ENCODE peak calls at places on chromosomes 4 and X, in ten cellular contexts. T is neuronal stem cell; N is naive thymus-derived CD8-positive, alpha-beta T cell; S is fibroblast of lung; I is NCI-H2029; W is adipocyte; O is DMS153; A is hepatic stellate cell; X is smooth muscle cell of the brain vasculature; D is COLO829. C is an unnamed sample.

GRCh38 chrX:109629310-109629709 is 4.3 kb upstream of the KCNE5 start:
- DNase-seq in T (no peak), N (no peak), S (peak), I (no peak), W (no peak), O (no peak), A (no peak), X (no peak), D (no peak), C (no peak)

GRCh38 chr4:88706574-88706973 is 8.9 kb upstream of the NAP1L5 start:
- DNase-seq in T (no peak), N (no peak), S (peak), I (no peak), W (peak), O (peak), A (peak), X (peak), D (peak), C (peak)

GRCh38 chrX:17082831-17083230 is 136.4 kb downstream of the REPS2 start:
- DNase-seq in T (no peak), N (no peak), S (peak), I (no peak), W (no peak), O (peak), A (peak), X (no peak), D (peak), C (peak)

GRCh38 chr4:3320361-3321023 is 27.7 kb downstream of the RGS12 start:
- DNase-seq in T (no peak), N (no peak), S (no peak), I (peak), W (no peak), O (peak), A (no peak), X (no peak), D (no peak), C (no peak)

GRCh38 chrX:22339459-22339858 is 66.7 kb downstream of the CBLL2 start:
- DNase-seq in T (no peak), N (no peak), S (no peak), I (no peak), W (no peak), O (no peak), A (no peak), X (no peak), D (no peak), C (no peak)

GRCh38 chrX:50814701-50815476 is 895 bp upstream of the SHROOM4 start:
- DNase-seq in T (no peak), N (no peak), S (no peak), I (no peak), W (no peak), O (no peak), A (no peak), X (no peak), D (peak), C (no peak)

GRCh38 chrX:13220916-13221315 is 98.9 kb downstream of the ATXN3L start:
- DNase-seq in T (no peak), N (no peak), S (peak), I (no peak), W (peak), O (no peak), A (no peak), X (no peak), D (peak), C (no peak)

GRCh38 chr4:94339779-94340178 is 2.9 kb downstream of the HPGDS start:
- DNase-seq in T (no peak), N (no peak), S (no peak), I (no peak), W (no peak), O (no peak), A (no peak), X (no peak), D (no peak), C (no peak)

GRCh38 chr4:40927108-40927507 is 177.4 kb downstream of the NSUN7 start:
- DNase-seq in T (no peak), N (no peak), S (no peak), I (no peak), W (no peak), O (no peak), A (no peak), X (no peak), D (no peak), C (no peak)

GRCh38 chrX:37785569-37785968 is 5.7 kb downstream of the CYBB start:
- DNase-seq in T (no peak), N (no peak), S (no peak), I (no peak), W (no peak), O (no peak), A (no peak), X (no peak), D (no peak), C (no peak)

GRCh38 chr4:140756292-140757219 is at the start of gene TBC1D9:
- DNase-seq in T (peak), N (no peak), S (peak), I (peak), W (peak), O (peak), A (peak), X (no peak), D (peak), C (peak)

GRCh38 chr4:101158136-101158485 is 189.2 kb downstream of the PPP3CA start:
- DNase-seq in T (no peak), N (no peak), S (no peak), I (no peak), W (peak), O (no peak), A (peak), X (no peak), D (peak), C (no peak)

GRCh38 chr4:40909363-40909876 is 159.7 kb downstream of the NSUN7 start:
- DNase-seq in T (no peak), N (no peak), S (peak), I (peak), W (peak), O (peak), A (peak), X (no peak), D (peak), C (peak)

GRCh38 chr4:148116264-148116663 is 325.9 kb downstream of the NR3C2 start:
- DNase-seq in T (no peak), N (no peak), S (peak), I (no peak), W (peak), O (no peak), A (no peak), X (peak), D (peak), C (no peak)

GRCh38 chrX:5650904-5651303 is 577.8 kb downstream of the NLGN4X start:
- DNase-seq in T (no peak), N (no peak), S (no peak), I (no peak), W (no peak), O (no peak), A (no peak), X (no peak), D (no peak), C (no peak)

GRCh38 chrX:133475953-133476352 is 60.7 kb upstream of the GPC4 start:
- DNase-seq in T (no peak), N (no peak), S (no peak), I (no peak), W (no peak), O (no peak), A (no peak), X (no peak), D (no peak), C (no peak)

GRCh38 chrX:130676861-130677260 is 226.1 kb downstream of the ENOX2 start:
- DNase-seq in T (no peak), N (no peak), S (no peak), I (no peak), W (no peak), O (peak), A (no peak), X (no peak), D (no peak), C (no peak)

GRCh38 chrX:134760671-134761070 is 102.4 kb upstream of the PLAC1 start:
- DNase-seq in T (no peak), N (no peak), S (no peak), I (no peak), W (no peak), O (no peak), A (no peak), X (no peak), D (no peak), C (no peak)

GRCh38 chrX:120459313-120459712 is 9.8 kb downstream of the LAMP2 start:
- DNase-seq in T (no peak), N (no peak), S (no peak), I (no peak), W (no peak), O (no peak), A (no peak), X (no peak), D (no peak), C (no peak)

GRCh38 chr4:173012608-173013007 is 156.0 kb upstream of the GALNT7 start:
- DNase-seq in T (no peak), N (no peak), S (no peak), I (no peak), W (no peak), O (no peak), A (no peak), X (no peak), D (no peak), C (no peak)

GRCh38 chr4:55378617-55379467 is 16.9 kb upstream of the TMEM165 start:
- DNase-seq in T (no peak), N (no peak), S (no peak), I (no peak), W (peak), O (no peak), A (no peak), X (no peak), D (no peak), C (no peak)

GRCh38 chrX:129040124-129040523 is 483.2 kb downstream of the SMARCA1 start:
- DNase-seq in T (no peak), N (no peak), S (no peak), I (no peak), W (no peak), O (no peak), A (no peak), X (no peak), D (no peak), C (no peak)

GRCh38 chr4:22439947-22440346 is 75.9 kb downstream of the ADGRA3 start:
- DNase-seq in T (no peak), N (no peak), S (no peak), I (no peak), W (no peak), O (no peak), A (no peak), X (no peak), D (no peak), C (no peak)

GRCh38 chr4:21726255-21726815 is 222.2 kb downstream of the KCNIP4 start:
- DNase-seq in T (no peak), N (no peak), S (peak), I (no peak), W (peak), O (no peak), A (no peak), X (no peak), D (no peak), C (peak)

GRCh38 chr4:95061220-95061619 is 303.5 kb downstream of the BMPR1B start:
- DNase-seq in T (no peak), N (no peak), S (no peak), I (no peak), W (peak), O (no peak), A (no peak), X (no peak), D (no peak), C (no peak)

GRCh38 chr4:41611881-41612871 is 74.2 kb downstream of the LIMCH1 start:
- DNase-seq in T (peak), N (no peak), S (peak), I (no peak), W (peak), O (no peak), A (no peak), X (no peak), D (peak), C (no peak)

GRCh38 chr4:4875147-4875546 is 15.7 kb downstream of the MSX1 start:
- DNase-seq in T (no peak), N (no peak), S (no peak), I (no peak), W (no peak), O (no peak), A (no peak), X (no peak), D (no peak), C (no peak)

GRCh38 chrX:9341305-9342201 is 123.3 kb upstream of the TBL1X start:
- DNase-seq in T (peak), N (peak), S (peak), I (peak), W (peak), O (peak), A (peak), X (no peak), D (peak), C (no peak)

GRCh38 chrX:41447897-41448296 is 754 bp downstream of the NYX start:
- DNase-seq in T (no peak), N (no peak), S (no peak), I (no peak), W (no peak), O (no peak), A (no peak), X (no peak), D (no peak), C (no peak)

GRCh38 chr4:75908555-75908954 is 6.3 kb upstream of the PPEF2 start:
- DNase-seq in T (no peak), N (no peak), S (no peak), I (no peak), W (no peak), O (no peak), A (no peak), X (no peak), D (no peak), C (no peak)

GRCh38 chr4:35151816-35152572 is 1092.3 kb downstream of the ARAP2 start:
- DNase-seq in T (no peak), N (no peak), S (no peak), I (peak), W (no peak), O (no peak), A (no peak), X (no peak), D (peak), C (peak)

GRCh38 chrX:3820170-3820569 is 106.7 kb upstream of the PRKX start:
- DNase-seq in T (no peak), N (no peak), S (peak), I (no peak), W (peak), O (no peak), A (peak), X (peak), D (peak), C (peak)

GRCh38 chr4:99038213-99038612 is 42.7 kb downstream of the METAP1 start:
- DNase-seq in T (no peak), N (no peak), S (no peak), I (no peak), W (no peak), O (no peak), A (no peak), X (no peak), D (no peak), C (no peak)

GRCh38 chr4:183493246-183493645 is 11.6 kb upstream of the ING2 start:
- DNase-seq in T (no peak), N (no peak), S (no peak), I (no peak), W (no peak), O (no peak), A (no peak), X (no peak), D (no peak), C (no peak)

GRCh38 chr4:140112576-140112975 is 41.4 kb downstream of the MAML3 start:
- DNase-seq in T (no peak), N (no peak), S (no peak), I (no peak), W (peak), O (no peak), A (no peak), X (no peak), D (no peak), C (no peak)

C was measured in HTR-8/SVneo.